ENCODE peak calls at places on chromosomes 1 and 21, in eight cellular contexts. One of them, this sample, is unnamed.

GRCh38 chr1:223129229-223129851 is 13.7 kb downstream of the TLR5 start:
- DNase-seq in AG10803: peak
- DNase-seq in GM19239: peak
- DNase-seq in NCI-H345: no peak
- DNase-seq in stimulated activated CD4-positive, alpha-beta T cell treated with anti-CD3 and anti-CD28 coated beads, Interleukin-1b, Interleukin-23, amount 100 ng/mL, for 24 hours: peak
- DNase-seq in uterus: peak
- DNase-seq in A549: peak
- DNase-seq in GM12864: no peak
- DNase-seq in this sample: peak

GRCh38 chr1:88985033-88985432 is 7.4 kb downstream of the KYAT3 start:
- DNase-seq in stimulated activated CD4-positive, alpha-beta T cell treated with anti-CD3 and anti-CD28 coated beads, Interleukin-1b, Interleukin-23, amount 100 ng/mL, for 24 hours: no peak
- DNase-seq in GM12864: no peak
- DNase-seq in NCI-H345: peak
- DNase-seq in GM19239: no peak
- DNase-seq in AG10803: peak
- DNase-seq in uterus: no peak
- DNase-seq in A549: peak
- DNase-seq in this sample: no peak

GRCh38 chr1:174966000-174966572 is 33.7 kb upstream of the CACYBP start:
- DNase-seq in AG10803: peak
- DNase-seq in A549: no peak
- DNase-seq in GM19239: no peak
- DNase-seq in stimulated activated CD4-positive, alpha-beta T cell treated with anti-CD3 and anti-CD28 coated beads, Interleukin-1b, Interleukin-23, amount 100 ng/mL, for 24 hours: no peak
- DNase-seq in uterus: no peak
- DNase-seq in NCI-H345: no peak
- DNase-seq in GM12864: no peak
- DNase-seq in this sample: no peak

GRCh38 chr1:220551001-220551400 is 23.1 kb downstream of the MARK1 start:
- DNase-seq in GM12864: no peak
- DNase-seq in A549: no peak
- DNase-seq in AG10803: no peak
- DNase-seq in stimulated activated CD4-positive, alpha-beta T cell treated with anti-CD3 and anti-CD28 coated beads, Interleukin-1b, Interleukin-23, amount 100 ng/mL, for 24 hours: no peak
- DNase-seq in NCI-H345: no peak
- DNase-seq in GM19239: no peak
- DNase-seq in uterus: no peak
- DNase-seq in this sample: no peak

GRCh38 chr1:236067854-236068454 is 3.1 kb upstream of the NID1 start:
- DNase-seq in uterus: no peak
- DNase-seq in GM19239: no peak
- DNase-seq in A549: no peak
- DNase-seq in NCI-H345: no peak
- DNase-seq in stimulated activated CD4-positive, alpha-beta T cell treated with anti-CD3 and anti-CD28 coated beads, Interleukin-1b, Interleukin-23, amount 100 ng/mL, for 24 hours: no peak
- DNase-seq in GM12864: no peak
- DNase-seq in AG10803: no peak
- DNase-seq in this sample: no peak

GRCh38 chr1:25856856-25857255 is 2.4 kb downstream of the AUNIP start:
- DNase-seq in A549: no peak
- DNase-seq in AG10803: no peak
- DNase-seq in NCI-H345: no peak
- DNase-seq in uterus: no peak
- DNase-seq in stimulated activated CD4-positive, alpha-beta T cell treated with anti-CD3 and anti-CD28 coated beads, Interleukin-1b, Interleukin-23, amount 100 ng/mL, for 24 hours: no peak
- DNase-seq in GM12864: no peak
- DNase-seq in GM19239: no peak
- DNase-seq in this sample: no peak

GRCh38 chr1:218486108-218486507 is 141.0 kb downstream of the TGFB2 start:
- DNase-seq in A549: no peak
- DNase-seq in uterus: no peak
- DNase-seq in stimulated activated CD4-positive, alpha-beta T cell treated with anti-CD3 and anti-CD28 coated beads, Interleukin-1b, Interleukin-23, amount 100 ng/mL, for 24 hours: no peak
- DNase-seq in AG10803: no peak
- DNase-seq in GM19239: no peak
- DNase-seq in GM12864: no peak
- DNase-seq in NCI-H345: no peak
- DNase-seq in this sample: no peak

GRCh38 chr1:209260146-209260545 is 323.4 kb upstream of the CAMK1G start:
- DNase-seq in NCI-H345: no peak
- DNase-seq in AG10803: no peak
- DNase-seq in GM19239: no peak
- DNase-seq in stimulated activated CD4-positive, alpha-beta T cell treated with anti-CD3 and anti-CD28 coated beads, Interleukin-1b, Interleukin-23, amount 100 ng/mL, for 24 hours: no peak
- DNase-seq in A549: no peak
- DNase-seq in GM12864: no peak
- DNase-seq in uterus: no peak
- DNase-seq in this sample: no peak

GRCh38 chr1:241738284-241738683 is 86.2 kb downstream of the WDR64 start:
- DNase-seq in stimulated activated CD4-positive, alpha-beta T cell treated with anti-CD3 and anti-CD28 coated beads, Interleukin-1b, Interleukin-23, amount 100 ng/mL, for 24 hours: no peak
- DNase-seq in uterus: no peak
- DNase-seq in NCI-H345: no peak
- DNase-seq in GM12864: no peak
- DNase-seq in AG10803: no peak
- DNase-seq in GM19239: no peak
- DNase-seq in A549: no peak
- DNase-seq in this sample: no peak

GRCh38 chr21:42654179-42654912 is 925 bp downstream of the PDE9A start:
- DNase-seq in AG10803: no peak
- DNase-seq in A549: peak
- DNase-seq in uterus: no peak
- DNase-seq in GM12864: no peak
- DNase-seq in GM19239: peak
- DNase-seq in NCI-H345: peak
- DNase-seq in stimulated activated CD4-positive, alpha-beta T cell treated with anti-CD3 and anti-CD28 coated beads, Interleukin-1b, Interleukin-23, amount 100 ng/mL, for 24 hours: no peak
- DNase-seq in this sample: no peak

GRCh38 chr1:21550097-21550496 is 40.9 kb downstream of the ALPL start:
- DNase-seq in stimulated activated CD4-positive, alpha-beta T cell treated with anti-CD3 and anti-CD28 coated beads, Interleukin-1b, Interleukin-23, amount 100 ng/mL, for 24 hours: no peak
- DNase-seq in uterus: no peak
- DNase-seq in A549: no peak
- DNase-seq in GM19239: no peak
- DNase-seq in AG10803: peak
- DNase-seq in NCI-H345: no peak
- DNase-seq in GM12864: no peak
- DNase-seq in this sample: no peak

GRCh38 chr1:61808968-61809367 is 66.7 kb downstream of the PATJ start:
- DNase-seq in GM12864: no peak
- DNase-seq in stimulated activated CD4-positive, alpha-beta T cell treated with anti-CD3 and anti-CD28 coated beads, Interleukin-1b, Interleukin-23, amount 100 ng/mL, for 24 hours: no peak
- DNase-seq in uterus: no peak
- DNase-seq in NCI-H345: no peak
- DNase-seq in GM19239: no peak
- DNase-seq in A549: no peak
- DNase-seq in AG10803: peak
- DNase-seq in this sample: no peak

GRCh38 chr1:170239445-170239844 is 93.7 kb downstream of the NTMT2 start:
- DNase-seq in uterus: no peak
- DNase-seq in AG10803: peak
- DNase-seq in GM19239: no peak
- DNase-seq in stimulated activated CD4-positive, alpha-beta T cell treated with anti-CD3 and anti-CD28 coated beads, Interleukin-1b, Interleukin-23, amount 100 ng/mL, for 24 hours: no peak
- DNase-seq in GM12864: no peak
- DNase-seq in NCI-H345: no peak
- DNase-seq in A549: no peak
- DNase-seq in this sample: no peak

GRCh38 chr1:197224160-197224559 is 43.9 kb upstream of the CRB1 start:
- DNase-seq in GM12864: no peak
- DNase-seq in uterus: no peak
- DNase-seq in A549: no peak
- DNase-seq in AG10803: no peak
- DNase-seq in stimulated activated CD4-positive, alpha-beta T cell treated with anti-CD3 and anti-CD28 coated beads, Interleukin-1b, Interleukin-23, amount 100 ng/mL, for 24 hours: no peak
- DNase-seq in NCI-H345: no peak
- DNase-seq in GM19239: no peak
- DNase-seq in this sample: no peak

GRCh38 chr1:10456661-10457060 is 6.8 kb downstream of the CORT start:
- DNase-seq in GM19239: no peak
- DNase-seq in uterus: no peak
- DNase-seq in GM12864: no peak
- DNase-seq in NCI-H345: no peak
- DNase-seq in A549: no peak
- DNase-seq in stimulated activated CD4-positive, alpha-beta T cell treated with anti-CD3 and anti-CD28 coated beads, Interleukin-1b, Interleukin-23, amount 100 ng/mL, for 24 hours: no peak
- DNase-seq in AG10803: peak
- DNase-seq in this sample: no peak

GRCh38 chr1:36323636-36324321 is at the start of gene EVA1B:
- DNase-seq in stimulated activated CD4-positive, alpha-beta T cell treated with anti-CD3 and anti-CD28 coated beads, Interleukin-1b, Interleukin-23, amount 100 ng/mL, for 24 hours: no peak
- DNase-seq in uterus: peak
- DNase-seq in A549: peak
- DNase-seq in GM12864: no peak
- DNase-seq in GM19239: no peak
- DNase-seq in NCI-H345: peak
- DNase-seq in AG10803: peak
- DNase-seq in this sample: no peak

GRCh38 chr1:119987112-119987511 is 82.3 kb downstream of the NOTCH2 start:
- DNase-seq in uterus: no peak
- DNase-seq in GM12864: no peak
- DNase-seq in AG10803: peak
- DNase-seq in A549: peak
- DNase-seq in NCI-H345: no peak
- DNase-seq in stimulated activated CD4-positive, alpha-beta T cell treated with anti-CD3 and anti-CD28 coated beads, Interleukin-1b, Interleukin-23, amount 100 ng/mL, for 24 hours: no peak
- DNase-seq in GM19239: no peak
- DNase-seq in this sample: no peak

GRCh38 chr21:14520535-14520934 is 25.6 kb downstream of the SAMSN1 start:
- DNase-seq in stimulated activated CD4-positive, alpha-beta T cell treated with anti-CD3 and anti-CD28 coated beads, Interleukin-1b, Interleukin-23, amount 100 ng/mL, for 24 hours: no peak
- DNase-seq in uterus: no peak
- DNase-seq in GM19239: no peak
- DNase-seq in AG10803: no peak
- DNase-seq in GM12864: no peak
- DNase-seq in NCI-H345: no peak
- DNase-seq in A549: no peak
- DNase-seq in this sample: no peak

GRCh38 chr1:107430540-107431228 is 289.8 kb downstream of the NTNG1 start:
- DNase-seq in AG10803: peak
- DNase-seq in A549: peak
- DNase-seq in GM19239: peak
- DNase-seq in uterus: no peak
- DNase-seq in stimulated activated CD4-positive, alpha-beta T cell treated with anti-CD3 and anti-CD28 coated beads, Interleukin-1b, Interleukin-23, amount 100 ng/mL, for 24 hours: no peak
- DNase-seq in NCI-H345: peak
- DNase-seq in GM12864: peak
- DNase-seq in this sample: no peak

GRCh38 chr1:62311473-62311943 is 7.7 kb downstream of the KANK4 start:
- DNase-seq in stimulated activated CD4-positive, alpha-beta T cell treated with anti-CD3 and anti-CD28 coated beads, Interleukin-1b, Interleukin-23, amount 100 ng/mL, for 24 hours: no peak
- DNase-seq in uterus: no peak
- DNase-seq in GM19239: no peak
- DNase-seq in AG10803: no peak
- DNase-seq in A549: no peak
- DNase-seq in GM12864: no peak
- DNase-seq in NCI-H345: no peak
- DNase-seq in this sample: no peak

GRCh38 chr1:82731216-82731615 is 930.5 kb downstream of the ADGRL2 start:
- DNase-seq in AG10803: no peak
- DNase-seq in A549: no peak
- DNase-seq in NCI-H345: no peak
- DNase-seq in uterus: no peak
- DNase-seq in stimulated activated CD4-positive, alpha-beta T cell treated with anti-CD3 and anti-CD28 coated beads, Interleukin-1b, Interleukin-23, amount 100 ng/mL, for 24 hours: no peak
- DNase-seq in GM19239: no peak
- DNase-seq in GM12864: no peak
- DNase-seq in this sample: no peak

GRCh38 chr1:1023700-1024099 is 3.8 kb downstream of the AGRN start:
- DNase-seq in stimulated activated CD4-positive, alpha-beta T cell treated with anti-CD3 and anti-CD28 coated beads, Interleukin-1b, Interleukin-23, amount 100 ng/mL, for 24 hours: no peak
- DNase-seq in AG10803: no peak
- DNase-seq in GM19239: no peak
- DNase-seq in A549: no peak
- DNase-seq in uterus: no peak
- DNase-seq in NCI-H345: no peak
- DNase-seq in GM12864: no peak
- DNase-seq in this sample: no peak

GRCh38 chr1:10228528-10228927 is 18.2 kb downstream of the KIF1B start:
- DNase-seq in GM19239: no peak
- DNase-seq in AG10803: peak
- DNase-seq in uterus: no peak
- DNase-seq in A549: no peak
- DNase-seq in NCI-H345: no peak
- DNase-seq in stimulated activated CD4-positive, alpha-beta T cell treated with anti-CD3 and anti-CD28 coated beads, Interleukin-1b, Interleukin-23, amount 100 ng/mL, for 24 hours: no peak
- DNase-seq in GM12864: no peak
- DNase-seq in this sample: no peak

GRCh38 chr1:243597383-243597782 is 252.7 kb downstream of the AKT3 start:
- DNase-seq in NCI-H345: no peak
- DNase-seq in GM19239: no peak
- DNase-seq in AG10803: peak
- DNase-seq in uterus: no peak
- DNase-seq in A549: no peak
- DNase-seq in GM12864: no peak
- DNase-seq in stimulated activated CD4-positive, alpha-beta T cell treated with anti-CD3 and anti-CD28 coated beads, Interleukin-1b, Interleukin-23, amount 100 ng/mL, for 24 hours: no peak
- DNase-seq in this sample: no peak

GRCh38 chr21:42665026-42665425 is 11.6 kb downstream of the PDE9A start:
- DNase-seq in A549: no peak
- DNase-seq in AG10803: no peak
- DNase-seq in stimulated activated CD4-positive, alpha-beta T cell treated with anti-CD3 and anti-CD28 coated beads, Interleukin-1b, Interleukin-23, amount 100 ng/mL, for 24 hours: no peak
- DNase-seq in uterus: no peak
- DNase-seq in GM19239: no peak
- DNase-seq in GM12864: no peak
- DNase-seq in NCI-H345: no peak
- DNase-seq in this sample: no peak

GRCh38 chr1:34844252-34844634 is 15.3 kb downstream of the SMIM12 start:
- DNase-seq in GM19239: no peak
- DNase-seq in AG10803: no peak
- DNase-seq in stimulated activated CD4-positive, alpha-beta T cell treated with anti-CD3 and anti-CD28 coated beads, Interleukin-1b, Interleukin-23, amount 100 ng/mL, for 24 hours: no peak
- DNase-seq in NCI-H345: no peak
- DNase-seq in A549: no peak
- DNase-seq in GM12864: no peak
- DNase-seq in uterus: no peak
- DNase-seq in this sample: no peak

GRCh38 chr1:160081261-160081936 is at the start of gene KCNJ9:
- DNase-seq in stimulated activated CD4-positive, alpha-beta T cell treated with anti-CD3 and anti-CD28 coated beads, Interleukin-1b, Interleukin-23, amount 100 ng/mL, for 24 hours: no peak
- DNase-seq in AG10803: peak
- DNase-seq in GM19239: no peak
- DNase-seq in uterus: no peak
- DNase-seq in NCI-H345: no peak
- DNase-seq in GM12864: no peak
- DNase-seq in A549: no peak
- DNase-seq in this sample: no peak

GRCh38 chr1:231973840-231974239 is 347.2 kb downstream of the DISC1 start:
- DNase-seq in A549: no peak
- DNase-seq in GM12864: no peak
- DNase-seq in NCI-H345: no peak
- DNase-seq in stimulated activated CD4-positive, alpha-beta T cell treated with anti-CD3 and anti-CD28 coated beads, Interleukin-1b, Interleukin-23, amount 100 ng/mL, for 24 hours: no peak
- DNase-seq in GM19239: no peak
- DNase-seq in uterus: no peak
- DNase-seq in AG10803: no peak
- DNase-seq in this sample: no peak

GRCh38 chr1:160813215-160813614 is 17.2 kb downstream of the LY9 start:
- DNase-seq in AG10803: no peak
- DNase-seq in A549: peak
- DNase-seq in stimulated activated CD4-positive, alpha-beta T cell treated with anti-CD3 and anti-CD28 coated beads, Interleukin-1b, Interleukin-23, amount 100 ng/mL, for 24 hours: no peak
- DNase-seq in GM12864: no peak
- DNase-seq in NCI-H345: no peak
- DNase-seq in GM19239: no peak
- DNase-seq in uterus: no peak
- DNase-seq in this sample: no peak

GRCh38 chr1:15272009-15272781 is 25.2 kb downstream of the FHAD1 start:
- DNase-seq in AG10803: peak
- DNase-seq in GM19239: peak
- DNase-seq in NCI-H345: peak
- DNase-seq in uterus: peak
- DNase-seq in A549: peak
- DNase-seq in GM12864: no peak
- DNase-seq in stimulated activated CD4-positive, alpha-beta T cell treated with anti-CD3 and anti-CD28 coated beads, Interleukin-1b, Interleukin-23, amount 100 ng/mL, for 24 hours: no peak
- DNase-seq in this sample: peak

GRCh38 chr1:231536099-231536498 is 7.6 kb downstream of the TSNAX start:
- DNase-seq in A549: no peak
- DNase-seq in uterus: no peak
- DNase-seq in GM19239: no peak
- DNase-seq in AG10803: no peak
- DNase-seq in NCI-H345: no peak
- DNase-seq in stimulated activated CD4-positive, alpha-beta T cell treated with anti-CD3 and anti-CD28 coated beads, Interleukin-1b, Interleukin-23, amount 100 ng/mL, for 24 hours: no peak
- DNase-seq in GM12864: no peak
- DNase-seq in this sample: no peak

This sample was measured in mesenteric fat pad.